ENCODE peak calls at places on chromosomes 6 and 20, in eight cellular contexts. One of them, this sample, is unnamed. For H3K9me3, the result is how much of the 10 kb centered on the place peaks cover.

GRCh38 chr6:18596529-18596835 is 209.3 kb downstream of the RNF144B start:
- DNase-seq in DND-41: no peak
- DNase-seq in IMR-90: no peak
- DNase-seq in fibroblast of lung: no peak
- DNase-seq in upper lobe of right lung: no peak
- DNase-seq in right atrium auricular region: no peak
- DNase-seq in ovary: no peak
- DNase-seq in A673: no peak
- DNase-seq in this sample: no peak

GRCh38 chr6:89995296-89995695 is 101.0 kb downstream of the GJA10 start:
- DNase-seq in DND-41: no peak
- DNase-seq in IMR-90: no peak
- DNase-seq in fibroblast of lung: no peak
- DNase-seq in upper lobe of right lung: no peak
- DNase-seq in right atrium auricular region: no peak
- DNase-seq in ovary: no peak
- DNase-seq in A673: no peak
- DNase-seq in this sample: no peak

GRCh38 chr6:157724960-157725741 is 97.9 kb upstream of the SNX9 start:
- DNase-seq in DND-41: no peak
- DNase-seq in IMR-90: no peak
- DNase-seq in fibroblast of lung: no peak
- DNase-seq in upper lobe of right lung: no peak
- DNase-seq in right atrium auricular region: peak
- DNase-seq in ovary: no peak
- DNase-seq in A673: no peak
- DNase-seq in this sample: no peak

GRCh38 chr6:19035454-19035853 is 648.3 kb downstream of the RNF144B start:
- DNase-seq in DND-41: no peak
- DNase-seq in IMR-90: no peak
- DNase-seq in fibroblast of lung: no peak
- DNase-seq in upper lobe of right lung: no peak
- DNase-seq in right atrium auricular region: no peak
- DNase-seq in ovary: no peak
- DNase-seq in A673: no peak
- DNase-seq in this sample: no peak

GRCh38 chr6:154383273-154383672 is 26.7 kb upstream of the IPCEF1 start:
- DNase-seq in DND-41: no peak
- DNase-seq in IMR-90: no peak
- DNase-seq in fibroblast of lung: no peak
- DNase-seq in upper lobe of right lung: no peak
- DNase-seq in right atrium auricular region: no peak
- DNase-seq in ovary: no peak
- DNase-seq in A673: no peak
- DNase-seq in this sample: no peak

GRCh38 chr6:158408552-158409130 is 96.4 kb downstream of the TULP4 start:
- DNase-seq in DND-41: no peak
- DNase-seq in IMR-90: peak
- DNase-seq in fibroblast of lung: peak
- DNase-seq in upper lobe of right lung: no peak
- DNase-seq in right atrium auricular region: peak
- DNase-seq in ovary: peak
- DNase-seq in A673: peak
- DNase-seq in this sample: no peak

GRCh38 chr6:38184780-38185080 is 365.2 kb downstream of the ZFAND3 start:
- DNase-seq in DND-41: no peak
- DNase-seq in IMR-90: no peak
- DNase-seq in fibroblast of lung: no peak
- DNase-seq in upper lobe of right lung: peak
- DNase-seq in right atrium auricular region: no peak
- DNase-seq in ovary: no peak
- DNase-seq in A673: no peak
- DNase-seq in this sample: no peak

GRCh38 chr6:1631251-1631650 is 21.5 kb downstream of the FOXC1 start:
- DNase-seq in DND-41: no peak
- DNase-seq in IMR-90: no peak
- DNase-seq in fibroblast of lung: no peak
- DNase-seq in upper lobe of right lung: no peak
- DNase-seq in right atrium auricular region: no peak
- DNase-seq in ovary: no peak
- DNase-seq in A673: no peak
- DNase-seq in this sample: no peak

GRCh38 chr6:39841291-39841690 is 49.1 kb downstream of the DAAM2 start:
- DNase-seq in DND-41: no peak
- DNase-seq in IMR-90: peak
- DNase-seq in fibroblast of lung: no peak
- DNase-seq in upper lobe of right lung: no peak
- DNase-seq in right atrium auricular region: no peak
- DNase-seq in ovary: no peak
- DNase-seq in A673: no peak
- DNase-seq in this sample: no peak

GRCh38 chr20:51385941-51386530 is 156.5 kb downstream of the NFATC2 start:
- DNase-seq in DND-41: no peak
- DNase-seq in IMR-90: peak
- DNase-seq in fibroblast of lung: peak
- DNase-seq in upper lobe of right lung: peak
- DNase-seq in right atrium auricular region: no peak
- DNase-seq in ovary: no peak
- DNase-seq in A673: peak
- DNase-seq in this sample: no peak

GRCh38 chr20:33477386-33478234 is 12.3 kb upstream of the CBFA2T2 start:
- DNase-seq in DND-41: no peak
- DNase-seq in IMR-90: no peak
- DNase-seq in fibroblast of lung: no peak
- DNase-seq in upper lobe of right lung: no peak
- DNase-seq in right atrium auricular region: no peak
- DNase-seq in ovary: no peak
- DNase-seq in A673: no peak
- DNase-seq in this sample: peak

DNA sequence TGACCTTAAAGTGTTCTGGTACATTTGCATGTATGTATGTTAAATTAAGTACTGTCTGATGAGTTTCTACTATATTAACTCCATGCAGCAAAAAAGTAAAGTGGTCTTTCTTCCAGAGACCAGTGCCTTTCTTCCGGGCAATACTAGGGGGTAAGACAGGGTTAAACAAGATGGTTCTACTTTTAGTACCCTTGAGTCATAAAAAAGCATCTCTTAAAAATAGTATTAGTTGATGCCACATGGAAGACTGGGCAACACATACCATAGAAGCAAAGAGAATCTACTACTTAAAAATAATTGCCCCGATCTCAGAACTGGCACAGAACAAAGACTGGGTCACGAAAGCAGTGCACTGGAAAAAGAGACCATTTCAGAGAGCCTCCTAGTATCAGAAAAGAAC is 66.2 kb downstream of the SESN1 start:
- DNase-seq in DND-41: no peak
- DNase-seq in IMR-90: no peak
- DNase-seq in fibroblast of lung: no peak
- DNase-seq in upper lobe of right lung: no peak
- DNase-seq in right atrium auricular region: no peak
- DNase-seq in ovary: no peak
- DNase-seq in A673: no peak
- DNase-seq in this sample: no peak
- H3K9me3 ChIP-seq in DND-41: under half
- H3K9me3 ChIP-seq in IMR-90: under half
- H3K9me3 ChIP-seq in fibroblast of lung: under half
- H3K9me3 ChIP-seq in upper lobe of right lung: under half
- H3K9me3 ChIP-seq in right atrium auricular region: under half
- H3K9me3 ChIP-seq in ovary: under half
- H3K9me3 ChIP-seq in A673: under half
- H3K9me3 ChIP-seq in this sample: under half

GRCh38 chr6:14706378-14706929 is 539.4 kb upstream of the JARID2 start:
- DNase-seq in DND-41: no peak
- DNase-seq in IMR-90: peak
- DNase-seq in fibroblast of lung: peak
- DNase-seq in upper lobe of right lung: no peak
- DNase-seq in right atrium auricular region: peak
- DNase-seq in ovary: peak
- DNase-seq in A673: no peak
- DNase-seq in this sample: peak
- TF ChIP-seq CTCF in DND-41: no peak
- TF ChIP-seq CTCF in IMR-90: no peak
- TF ChIP-seq CTCF in fibroblast of lung: no peak
- TF ChIP-seq CTCF in upper lobe of right lung: no peak
- TF ChIP-seq CTCF in right atrium auricular region: no peak
- TF ChIP-seq CTCF in ovary: no peak
- TF ChIP-seq CTCF in A673: no peak
- TF ChIP-seq CTCF in this sample: no peak

GRCh38 chr20:60420676-60421229 is 462.5 kb downstream of the CDH26 start:
- DNase-seq in DND-41: no peak
- DNase-seq in IMR-90: no peak
- DNase-seq in fibroblast of lung: no peak
- DNase-seq in upper lobe of right lung: no peak
- DNase-seq in right atrium auricular region: no peak
- DNase-seq in ovary: no peak
- DNase-seq in A673: no peak
- DNase-seq in this sample: no peak
- H3K9me3 ChIP-seq in DND-41: under half
- H3K9me3 ChIP-seq in IMR-90: under half
- H3K9me3 ChIP-seq in fibroblast of lung: under half
- H3K9me3 ChIP-seq in upper lobe of right lung: under half
- H3K9me3 ChIP-seq in right atrium auricular region: under half
- H3K9me3 ChIP-seq in ovary: under half
- H3K9me3 ChIP-seq in A673: under half
- H3K9me3 ChIP-seq in this sample: under half

GRCh38 chr6:79203753-79204253 is 30.7 kb downstream of the HMGN3 start:
- DNase-seq in DND-41: no peak
- DNase-seq in IMR-90: no peak
- DNase-seq in fibroblast of lung: no peak
- DNase-seq in upper lobe of right lung: no peak
- DNase-seq in right atrium auricular region: no peak
- DNase-seq in ovary: no peak
- DNase-seq in A673: no peak
- DNase-seq in this sample: no peak
- TF ChIP-seq CTCF in DND-41: no peak
- TF ChIP-seq CTCF in IMR-90: no peak
- TF ChIP-seq CTCF in fibroblast of lung: no peak
- TF ChIP-seq CTCF in upper lobe of right lung: no peak
- TF ChIP-seq CTCF in right atrium auricular region: no peak
- TF ChIP-seq CTCF in ovary: no peak
- TF ChIP-seq CTCF in A673: no peak
- TF ChIP-seq CTCF in this sample: no peak

DNA sequence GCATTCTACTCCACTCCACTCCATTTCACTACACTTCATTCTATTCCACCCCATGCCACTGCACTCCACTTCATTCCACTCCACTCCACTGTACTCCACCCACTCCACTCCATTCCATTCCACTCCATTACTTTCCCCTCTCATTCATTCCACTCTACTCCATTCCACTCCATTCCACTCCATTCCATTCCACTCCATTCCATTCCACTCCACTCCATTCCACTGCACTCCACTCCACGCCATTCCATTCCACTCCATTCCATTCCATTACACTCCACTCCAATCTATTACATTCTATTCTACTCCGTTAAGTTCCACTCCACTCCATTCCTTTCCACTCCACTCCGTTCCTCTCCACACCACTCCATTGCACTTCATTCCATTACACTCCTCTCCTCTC is 25.0 kb upstream of the DEFB125 start:
- DNase-seq in DND-41: no peak
- DNase-seq in IMR-90: no peak
- DNase-seq in fibroblast of lung: no peak
- DNase-seq in upper lobe of right lung: no peak
- DNase-seq in right atrium auricular region: no peak
- DNase-seq in ovary: no peak
- DNase-seq in A673: no peak
- DNase-seq in this sample: no peak
- H3K9me3 ChIP-seq in DND-41: half or more
- H3K9me3 ChIP-seq in IMR-90: under half
- H3K9me3 ChIP-seq in fibroblast of lung: under half
- H3K9me3 ChIP-seq in upper lobe of right lung: under half
- H3K9me3 ChIP-seq in right atrium auricular region: under half
- H3K9me3 ChIP-seq in ovary: under half
- H3K9me3 ChIP-seq in A673: under half
- H3K9me3 ChIP-seq in this sample: under half

This sample was measured in mucosa of descending colon.